ENCODE peak calls at places on chromosomes 13 and 19, in eight cellular contexts. G is IMR-90; W is adipocyte; Y is RWPE2; J is CD4-positive, alpha-beta memory T cell; A is effector memory CD4-positive, alpha-beta T cell; D is esophagus squamous epithelium; R is small intestine. M is an unnamed sample.

GRCh38 chr13:50693755-50694154 is 149.7 kb downstream of the DLEU7 start:
- DNase-seq in G (no peak), W (peak; percentile 66), Y (no peak), J (no peak), A (no peak), D (no peak), R (peak; percentile 8), M (no peak)

GRCh38 chr19:782195-783043 is 14.8 kb upstream of the PTBP1 start:
- DNase-seq in G (peak; percentile 33), W (peak; percentile 81), Y (no peak), J (no peak), A (no peak), D (no peak), R (peak; percentile 66), M (peak; percentile 86)

GRCh38 chr19:39951065-39951650 is 16.7 kb upstream of the FCGBP start:
- DNase-seq in G (no peak), W (no peak), Y (no peak), J (no peak), A (no peak), D (no peak), R (no peak), M (no peak)

GRCh38 chr19:18975011-18975410 is 34.0 kb upstream of the HOMER3 start:
- DNase-seq in G (peak; percentile 62), W (no peak), Y (no peak), J (no peak), A (no peak), D (no peak), R (no peak), M (no peak)

GRCh38 chr19:39797083-39797482 is 18.4 kb downstream of the LEUTX start:
- DNase-seq in G (no peak), W (no peak), Y (no peak), J (no peak), A (no peak), D (no peak), R (no peak), M (no peak)

GRCh38 chr19:45558399-45558878 is 26.2 kb downstream of the OPA3 start:
- DNase-seq in G (peak; percentile 33), W (peak; percentile 57), Y (no peak), J (peak; percentile 76), A (peak; percentile 49), D (no peak), R (peak; percentile 60), M (peak; percentile 72)

GRCh38 chr13:113756441-113757097 is 2.5 kb upstream of the TMEM255B start:
- DNase-seq in G (peak; percentile 12), W (no peak), Y (no peak), J (no peak), A (no peak), D (no peak), R (no peak), M (no peak)

GRCh38 chr19:23991170-23991569 is 76.5 kb downstream of the ZNF726 start:
- DNase-seq in G (no peak), W (no peak), Y (no peak), J (peak; percentile 33), A (no peak), D (no peak), R (peak; percentile 14), M (no peak)

GRCh38 chr19:51150627-51151026 is 8.5 kb downstream of the SIGLEC7 start:
- DNase-seq in G (no peak), W (no peak), Y (no peak), J (no peak), A (no peak), D (no peak), R (no peak), M (no peak)

GRCh38 chr13:53045110-53045509 is 16.5 kb downstream of the OLFM4 start:
- DNase-seq in G (no peak), W (no peak), Y (no peak), J (no peak), A (no peak), D (no peak), R (no peak), M (no peak)

GRCh38 chr13:35191883-35192282 is 249.8 kb downstream of the NBEA start:
- DNase-seq in G (no peak), W (no peak), Y (no peak), J (no peak), A (no peak), D (no peak), R (no peak), M (no peak)

GRCh38 chr13:101449971-101450748 is 2.3 kb upstream of the ITGBL1 start:
- DNase-seq in G (peak; percentile 93), W (peak; percentile 89), Y (peak; percentile 66), J (no peak), A (no peak), D (no peak), R (no peak), M (no peak)

GRCh38 chr19:55406091-55406868 is 1.3 kb downstream of the UBE2S start:
- DNase-seq in G (no peak), W (no peak), Y (no peak), J (no peak), A (no peak), D (no peak), R (no peak), M (no peak)

GRCh38 chr13:40503966-40504591 is 162.4 kb downstream of the FOXO1 start:
- DNase-seq in G (peak; percentile 25), W (no peak), Y (no peak), J (no peak), A (no peak), D (no peak), R (peak; percentile 55), M (no peak)

GRCh38 chr19:741506-742131 is 9.3 kb upstream of the MISP start:
- DNase-seq in G (no peak), W (no peak), Y (no peak), J (no peak), A (no peak), D (no peak), R (no peak), M (peak; percentile 36)

GRCh38 chr13:73767191-73767741 is 366.9 kb downstream of the KLF12 start:
- DNase-seq in G (peak; percentile 70), W (peak; percentile 19), Y (no peak), J (peak; percentile 6), A (no peak), D (no peak), R (peak; percentile 11), M (no peak)

GRCh38 chr19:6204866-6205723 is 69.6 kb downstream of the ACSBG2 start:
- DNase-seq in G (no peak), W (no peak), Y (no peak), J (no peak), A (no peak), D (no peak), R (no peak), M (no peak)

GRCh38 chr13:26600345-26600761 is 42.9 kb downstream of the WASF3 start:
- DNase-seq in G (peak; percentile 45), W (no peak), Y (no peak), J (no peak), A (no peak), D (no peak), R (no peak), M (no peak)

GRCh38 chr19:2180881-2181617 is 17.3 kb downstream of the DOT1L start:
- DNase-seq in G (no peak), W (no peak), Y (no peak), J (no peak), A (no peak), D (no peak), R (no peak), M (no peak)

GRCh38 chr19:45954132-45954531 is 19.5 kb downstream of the NOVA2 start:
- DNase-seq in G (no peak), W (no peak), Y (no peak), J (no peak), A (no peak), D (no peak), R (no peak), M (no peak)

GRCh38 chr13:44732503-44733098 is 156.5 kb upstream of the TSC22D1 start:
- DNase-seq in G (no peak), W (no peak), Y (no peak), J (no peak), A (no peak), D (no peak), R (no peak), M (no peak)

GRCh38 chr19:53094749-53095575 is 8.3 kb downstream of the ZNF160 start:
- DNase-seq in G (no peak), W (no peak), Y (no peak), J (no peak), A (no peak), D (no peak), R (no peak), M (no peak)

DNA sequence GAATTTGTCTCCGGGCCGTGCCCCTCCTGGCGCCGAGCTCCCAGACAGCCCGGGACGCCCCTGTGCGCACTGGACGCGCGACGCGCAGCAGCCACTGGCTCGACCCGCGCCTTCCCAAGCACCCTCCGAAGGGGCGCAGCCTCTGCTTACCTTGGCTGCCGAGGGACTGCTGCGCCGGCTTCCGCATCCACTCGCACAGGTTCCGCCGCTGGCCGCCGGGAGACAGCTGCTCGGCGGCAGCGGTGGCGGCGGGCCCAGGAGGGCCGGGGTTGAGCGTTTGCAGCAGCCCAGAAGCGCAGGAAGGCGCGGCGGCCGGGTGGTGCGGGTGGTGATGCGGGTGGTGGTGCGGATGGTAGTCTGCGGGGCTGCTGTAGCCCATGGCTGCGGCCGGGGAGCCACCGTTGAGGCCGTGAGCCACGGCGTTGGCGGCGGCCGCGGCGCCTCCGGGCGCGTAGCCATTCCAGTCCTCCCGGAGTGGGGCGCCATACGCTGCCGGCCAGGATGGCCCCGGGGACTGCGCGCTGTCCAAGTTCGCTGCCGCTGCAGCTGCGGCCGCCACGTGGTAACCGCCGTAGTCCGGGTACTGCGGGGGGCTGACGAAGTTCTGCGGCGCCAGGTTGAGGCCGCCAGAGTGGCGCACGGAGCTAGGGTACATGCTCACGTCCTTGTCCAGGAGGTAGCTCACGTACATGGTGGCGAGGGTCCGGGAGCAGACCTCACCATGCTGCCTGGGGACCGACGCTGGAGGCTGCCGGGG is 621 bp downstream of the CDX2 start:
- DNase-seq in G (no peak), W (no peak), Y (no peak), J (no peak), A (no peak), D (no peak), R (no peak), M (peak; percentile 54)
- H3K27me3 ChIP-seq in G (peaks cover 97% of the 10 kb centered on the region), W (peaks cover 82% of the 10 kb centered on the region), Y (peaks cover 93% of the 10 kb centered on the region), J (peaks cover 37% of the 10 kb centered on the region), A (peaks cover 44% of the 10 kb centered on the region), D (peaks cover 100% of the 10 kb centered on the region), R (no peaks in the 10 kb centered on the region), M (peaks cover 7% of the 10 kb centered on the region)

GRCh38 chr19:10544753-10545251 is 1.1 kb downstream of the ATG4D start:
- DNase-seq in G (no peak), W (no peak), Y (no peak), J (peak; percentile 12), A (no peak), D (no peak), R (peak; percentile 79), M (no peak)
- H3K4me3 ChIP-seq in G (peak overlapping the region; percentile 97), W (peak overlapping the region; percentile 90), Y (peak overlapping the region; percentile 95), J (peak overlapping the region; percentile 49), A (peak overlapping the region; percentile 70), D (peak overlapping the region; percentile 93), R (peak overlapping the region; percentile 98), M (peak overlapping the region; percentile 73)

DNA sequence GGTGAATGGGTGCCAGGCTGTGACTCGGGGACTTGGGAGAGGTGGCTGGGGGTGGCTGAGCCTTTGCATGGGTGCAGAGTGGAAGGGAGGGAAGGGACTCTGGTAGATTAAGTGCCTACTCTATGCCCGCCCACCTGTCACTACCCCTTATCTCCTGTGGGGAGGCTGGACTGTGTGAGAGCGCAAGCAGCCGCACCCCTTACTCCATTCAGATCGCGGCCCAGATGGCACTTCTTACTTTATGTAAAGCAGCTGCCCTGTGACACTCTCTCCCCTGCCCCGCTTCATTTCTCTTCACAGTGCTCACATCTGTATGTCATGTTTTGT is 2.9 kb downstream of the KASH5 start:
- DNase-seq in G (no peak), W (no peak), Y (no peak), J (no peak), A (no peak), D (no peak), R (no peak), M (no peak)
- H3K27me3 ChIP-seq in G (peaks cover 43% of the 10 kb centered on the region), W (peaks cover 48% of the 10 kb centered on the region), Y (no peaks in the 10 kb centered on the region), J (no peaks in the 10 kb centered on the region), A (no peaks in the 10 kb centered on the region), D (peaks cover 49% of the 10 kb centered on the region), R (no peaks in the 10 kb centered on the region), M (peaks cover 4% of the 10 kb centered on the region)

GRCh38 chr13:33610471-33611015 is 207.4 kb upstream of the RFC3 start:
- DNase-seq in G (no peak), W (no peak), Y (no peak), J (peak; percentile 65), A (peak; percentile 54), D (no peak), R (peak; percentile 21), M (peak; percentile 64)
- H3K4me3 ChIP-seq in G (no peak overlapping the region), W (no peak overlapping the region), Y (no peak overlapping the region), J (no peak overlapping the region), A (peak overlapping the region; percentile 41), D (peak overlapping the region; percentile 58), R (no peak overlapping the region), M (peak overlapping the region; percentile 1)